ENCODE peak calls at places on chromosome 22, in seven cellular contexts. One of them, this sample, is unnamed.

GRCh38 chr22:28027453-28028448 is 108.7 kb upstream of the PITPNB start:
- DNase-seq in astrocyte: no peak
- DNase-seq in left lung: peak; percentile 11
- DNase-seq in A549: no peak
- DNase-seq in colonic mucosa: peak; percentile 18
- DNase-seq in heart right ventricle: no peak
- DNase-seq in effector memory CD4-positive, alpha-beta T cell: no peak
- DNase-seq in this sample: no peak

GRCh38 chr22:28977481-28977971 is 84.1 kb downstream of the C22orf31 start:
- DNase-seq in colonic mucosa: no peak
- DNase-seq in heart right ventricle: no peak
- DNase-seq in A549: peak; percentile 17
- DNase-seq in effector memory CD4-positive, alpha-beta T cell: no peak
- DNase-seq in astrocyte: peak; percentile 51
- DNase-seq in left lung: no peak
- DNase-seq in this sample: no peak

GRCh38 chr22:40718250-40719204 is 39.2 kb downstream of the MCHR1 start:
- DNase-seq in colonic mucosa: no peak
- DNase-seq in left lung: no peak
- DNase-seq in A549: no peak
- DNase-seq in astrocyte: no peak
- DNase-seq in effector memory CD4-positive, alpha-beta T cell: no peak
- DNase-seq in heart right ventricle: no peak
- DNase-seq in this sample: no peak

GRCh38 chr22:35150163-35151107 is 84.5 kb downstream of the ISX start:
- DNase-seq in colonic mucosa: peak; percentile 77
- DNase-seq in heart right ventricle: peak; percentile 50
- DNase-seq in left lung: peak; percentile 45
- DNase-seq in effector memory CD4-positive, alpha-beta T cell: peak; percentile 3
- DNase-seq in A549: peak; percentile 37
- DNase-seq in astrocyte: peak; percentile 2
- DNase-seq in this sample: peak; percentile 59

GRCh38 chr22:43923191-43923590 is 414 bp upstream of the PNPLA3 start:
- DNase-seq in colonic mucosa: no peak
- DNase-seq in A549: no peak
- DNase-seq in left lung: no peak
- DNase-seq in astrocyte: no peak
- DNase-seq in effector memory CD4-positive, alpha-beta T cell: no peak
- DNase-seq in heart right ventricle: no peak
- DNase-seq in this sample: no peak

GRCh38 chr22:18071968-18072310 is 5.9 kb upstream of the PEX26 start:
- DNase-seq in left lung: no peak
- DNase-seq in A549: no peak
- DNase-seq in astrocyte: no peak
- DNase-seq in effector memory CD4-positive, alpha-beta T cell: no peak
- DNase-seq in heart right ventricle: no peak
- DNase-seq in colonic mucosa: no peak
- DNase-seq in this sample: no peak

GRCh38 chr22:44827666-44828065 is 75.3 kb downstream of the ARHGAP8 start:
- DNase-seq in astrocyte: no peak
- DNase-seq in A549: no peak
- DNase-seq in left lung: no peak
- DNase-seq in colonic mucosa: no peak
- DNase-seq in heart right ventricle: no peak
- DNase-seq in effector memory CD4-positive, alpha-beta T cell: no peak
- DNase-seq in this sample: no peak

GRCh38 chr22:20456064-20456721 is 18.6 kb upstream of the SCARF2 start:
- DNase-seq in effector memory CD4-positive, alpha-beta T cell: peak; percentile 49
- DNase-seq in astrocyte: peak; percentile 73
- DNase-seq in heart right ventricle: peak; percentile 75
- DNase-seq in A549: peak; percentile 72
- DNase-seq in left lung: peak; percentile 73
- DNase-seq in colonic mucosa: peak; percentile 62
- DNase-seq in this sample: peak; percentile 61

GRCh38 chr22:26996156-26996555 is 338.8 kb downstream of the MIAT start:
- DNase-seq in colonic mucosa: no peak
- DNase-seq in left lung: no peak
- DNase-seq in effector memory CD4-positive, alpha-beta T cell: no peak
- DNase-seq in A549: no peak
- DNase-seq in astrocyte: no peak
- DNase-seq in heart right ventricle: no peak
- DNase-seq in this sample: no peak

GRCh38 chr22:35995345-35995744 is 33.3 kb downstream of the RBFOX2 start:
- DNase-seq in effector memory CD4-positive, alpha-beta T cell: no peak
- DNase-seq in A549: no peak
- DNase-seq in left lung: no peak
- DNase-seq in heart right ventricle: no peak
- DNase-seq in astrocyte: no peak
- DNase-seq in colonic mucosa: no peak
- DNase-seq in this sample: no peak

GRCh38 chr22:27879923-27880322 is 39.1 kb downstream of the PITPNB start:
- DNase-seq in colonic mucosa: no peak
- DNase-seq in A549: peak; percentile 45
- DNase-seq in left lung: no peak
- DNase-seq in heart right ventricle: no peak
- DNase-seq in effector memory CD4-positive, alpha-beta T cell: no peak
- DNase-seq in astrocyte: peak; percentile 31
- DNase-seq in this sample: no peak

GRCh38 chr22:25775501-25775900 is 33.5 kb downstream of the MYO18B start:
- DNase-seq in astrocyte: peak; percentile 60
- DNase-seq in heart right ventricle: no peak
- DNase-seq in effector memory CD4-positive, alpha-beta T cell: no peak
- DNase-seq in A549: no peak
- DNase-seq in colonic mucosa: no peak
- DNase-seq in left lung: no peak
- DNase-seq in this sample: no peak

GRCh38 chr22:29129644-29130201 is 56.9 kb downstream of the KREMEN1 start:
- DNase-seq in effector memory CD4-positive, alpha-beta T cell: no peak
- DNase-seq in astrocyte: no peak
- DNase-seq in colonic mucosa: no peak
- DNase-seq in left lung: no peak
- DNase-seq in A549: no peak
- DNase-seq in heart right ventricle: peak; percentile 44
- DNase-seq in this sample: no peak

GRCh38 chr22:36955691-36956090 is 42.3 kb downstream of the CSF2RB start:
- DNase-seq in effector memory CD4-positive, alpha-beta T cell: no peak
- DNase-seq in heart right ventricle: no peak
- DNase-seq in left lung: no peak
- DNase-seq in astrocyte: no peak
- DNase-seq in colonic mucosa: no peak
- DNase-seq in A549: no peak
- DNase-seq in this sample: no peak

GRCh38 chr22:45671051-45671782 is 417 bp upstream of the ATXN10 start:
- DNase-seq in A549: no peak
- DNase-seq in left lung: no peak
- DNase-seq in colonic mucosa: peak; percentile 54
- DNase-seq in effector memory CD4-positive, alpha-beta T cell: no peak
- DNase-seq in astrocyte: no peak
- DNase-seq in heart right ventricle: no peak
- DNase-seq in this sample: no peak

GRCh38 chr22:22942511-22943329 is 55.1 kb downstream of the IGLL5 start:
- DNase-seq in A549: peak; percentile 65
- DNase-seq in heart right ventricle: peak; percentile 52
- DNase-seq in colonic mucosa: peak; percentile 73
- DNase-seq in effector memory CD4-positive, alpha-beta T cell: peak; percentile 37
- DNase-seq in left lung: peak; percentile 61
- DNase-seq in astrocyte: peak; percentile 14
- DNase-seq in this sample: peak; percentile 57

GRCh38 chr22:42519544-42520237 is at the start of gene RRP7A:
- DNase-seq in colonic mucosa: peak; percentile 86
- DNase-seq in A549: peak; percentile 76
- DNase-seq in left lung: peak; percentile 80
- DNase-seq in effector memory CD4-positive, alpha-beta T cell: peak; percentile 72
- DNase-seq in heart right ventricle: peak; percentile 87
- DNase-seq in astrocyte: peak; percentile 28
- DNase-seq in this sample: peak; percentile 76

DNA sequence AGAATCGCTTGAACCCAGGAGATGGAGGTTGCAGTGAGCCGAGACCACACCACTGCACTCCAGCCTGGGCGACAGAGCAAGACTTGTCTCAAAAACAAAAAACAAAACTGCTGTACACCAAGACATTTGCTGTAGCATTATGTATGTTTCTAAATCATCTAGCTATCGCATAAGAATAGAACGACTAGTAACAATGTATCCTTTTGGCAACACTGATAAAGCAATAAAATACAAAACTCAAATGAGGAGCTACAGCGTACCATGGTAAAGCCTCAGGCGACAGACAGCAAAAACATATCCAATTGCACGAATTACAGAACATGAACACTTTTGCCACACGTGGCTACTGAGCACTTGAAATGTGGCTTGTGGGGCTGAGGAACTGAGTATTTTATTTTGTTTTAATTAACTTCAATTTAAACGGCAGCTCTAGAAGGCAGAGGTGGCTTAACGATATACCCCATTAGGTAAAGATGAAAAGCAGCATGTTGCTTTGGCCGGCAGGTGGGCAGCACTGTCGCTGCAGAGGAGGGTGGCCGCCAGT is 2.3 kb downstream of the TUBGCP6 start:
- DNase-seq in A549: no peak
- DNase-seq in effector memory CD4-positive, alpha-beta T cell: no peak
- DNase-seq in astrocyte: no peak
- DNase-seq in heart right ventricle: no peak
- DNase-seq in colonic mucosa: no peak
- DNase-seq in left lung: no peak
- DNase-seq in this sample: no peak
- H3K4me1 ChIP-seq in A549: peaks cover 21% of the 10 kb centered on the region
- H3K4me1 ChIP-seq in effector memory CD4-positive, alpha-beta T cell: peaks cover 41% of the 10 kb centered on the region
- H3K4me1 ChIP-seq in astrocyte: peaks cover 28% of the 10 kb centered on the region
- H3K4me1 ChIP-seq in heart right ventricle: peaks cover 51% of the 10 kb centered on the region
- H3K4me1 ChIP-seq in colonic mucosa: peaks cover 27% of the 10 kb centered on the region
- H3K4me1 ChIP-seq in left lung: peaks cover 58% of the 10 kb centered on the region
- H3K4me1 ChIP-seq in this sample: peaks cover 52% of the 10 kb centered on the region

DNA sequence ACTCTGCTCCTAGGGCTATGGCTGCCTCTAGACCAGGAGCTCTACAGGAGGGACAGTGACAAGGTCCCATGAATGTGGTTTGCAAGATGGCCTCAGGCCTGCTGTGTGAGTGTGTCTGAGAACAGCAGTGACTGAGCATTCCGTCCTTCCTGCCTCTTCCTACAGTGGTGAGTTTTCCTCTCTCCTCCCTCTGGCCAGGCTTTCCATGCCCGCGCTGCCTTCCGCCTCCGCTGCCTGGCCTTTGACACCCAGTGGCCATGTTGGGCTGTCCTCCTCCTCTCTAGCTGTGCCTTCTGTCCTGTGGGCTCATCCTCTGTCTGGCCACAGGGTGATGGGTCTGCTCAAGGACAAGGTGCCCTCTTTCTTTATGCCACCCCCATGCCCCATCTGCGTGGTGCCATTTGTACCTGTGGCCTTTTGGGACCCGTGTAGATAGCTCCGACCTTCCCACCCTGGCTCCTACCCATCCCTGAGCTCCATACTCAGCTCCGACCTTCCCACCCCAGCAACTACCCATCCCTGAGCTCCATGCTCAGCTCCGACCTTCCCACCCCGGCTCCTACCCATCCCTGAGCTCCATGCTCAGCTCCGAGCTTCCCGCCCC is 970.4 kb downstream of the BRD1 start:
- DNase-seq in colonic mucosa: no peak
- DNase-seq in left lung: no peak
- DNase-seq in effector memory CD4-positive, alpha-beta T cell: no peak
- DNase-seq in heart right ventricle: no peak
- DNase-seq in A549: no peak
- DNase-seq in astrocyte: no peak
- DNase-seq in this sample: no peak
- H3K9me3 ChIP-seq in colonic mucosa: no peaks in the 10 kb centered on the region
- H3K9me3 ChIP-seq in left lung: no peaks in the 10 kb centered on the region
- H3K9me3 ChIP-seq in effector memory CD4-positive, alpha-beta T cell: no peaks in the 10 kb centered on the region
- H3K9me3 ChIP-seq in heart right ventricle: no peaks in the 10 kb centered on the region
- H3K9me3 ChIP-seq in A549: no peaks in the 10 kb centered on the region
- H3K9me3 ChIP-seq in astrocyte: peaks cover 12% of the 10 kb centered on the region
- H3K9me3 ChIP-seq in this sample: no peaks in the 10 kb centered on the region

GRCh38 chr22:39457047-39457545 is 284 bp downstream of the MGAT3 start:
- DNase-seq in heart right ventricle: no peak
- DNase-seq in effector memory CD4-positive, alpha-beta T cell: no peak
- DNase-seq in colonic mucosa: no peak
- DNase-seq in left lung: no peak
- DNase-seq in astrocyte: no peak
- DNase-seq in A549: no peak
- DNase-seq in this sample: no peak

GRCh38 chr22:39457546-39458442 is 982 bp downstream of the MGAT3 start:
- DNase-seq in A549: no peak
- DNase-seq in heart right ventricle: no peak
- DNase-seq in effector memory CD4-positive, alpha-beta T cell: no peak
- DNase-seq in colonic mucosa: no peak
- DNase-seq in left lung: no peak
- DNase-seq in astrocyte: no peak
- DNase-seq in this sample: no peak

GRCh38 chr22:39456262-39457046 is at the start of gene MGAT3:
- DNase-seq in colonic mucosa: no peak
- DNase-seq in astrocyte: no peak
- DNase-seq in left lung: no peak
- DNase-seq in effector memory CD4-positive, alpha-beta T cell: no peak
- DNase-seq in A549: peak; percentile 18
- DNase-seq in heart right ventricle: no peak
- DNase-seq in this sample: no peak

GRCh38 chr22:39459681-39460080 is 2.9 kb downstream of the MGAT3 start:
- DNase-seq in astrocyte: no peak
- DNase-seq in A549: no peak
- DNase-seq in heart right ventricle: no peak
- DNase-seq in left lung: no peak
- DNase-seq in colonic mucosa: no peak
- DNase-seq in effector memory CD4-positive, alpha-beta T cell: no peak
- DNase-seq in this sample: no peak

GRCh38 chr22:39458443-39459083 is 1.8 kb downstream of the MGAT3 start:
- DNase-seq in A549: no peak
- DNase-seq in heart right ventricle: no peak
- DNase-seq in left lung: no peak
- DNase-seq in effector memory CD4-positive, alpha-beta T cell: no peak
- DNase-seq in colonic mucosa: no peak
- DNase-seq in astrocyte: no peak
- DNase-seq in this sample: no peak
- H3K4me3 ChIP-seq in A549: no peak overlapping the region
- H3K4me3 ChIP-seq in heart right ventricle: peak overlapping the region; percentile 49
- H3K4me3 ChIP-seq in left lung: peak overlapping the region; percentile 37
- H3K4me3 ChIP-seq in effector memory CD4-positive, alpha-beta T cell: no peak overlapping the region
- H3K4me3 ChIP-seq in colonic mucosa: no peak overlapping the region
- H3K4me3 ChIP-seq in astrocyte: no peak overlapping the region
- H3K4me3 ChIP-seq in this sample: no peak overlapping the region

DNA sequence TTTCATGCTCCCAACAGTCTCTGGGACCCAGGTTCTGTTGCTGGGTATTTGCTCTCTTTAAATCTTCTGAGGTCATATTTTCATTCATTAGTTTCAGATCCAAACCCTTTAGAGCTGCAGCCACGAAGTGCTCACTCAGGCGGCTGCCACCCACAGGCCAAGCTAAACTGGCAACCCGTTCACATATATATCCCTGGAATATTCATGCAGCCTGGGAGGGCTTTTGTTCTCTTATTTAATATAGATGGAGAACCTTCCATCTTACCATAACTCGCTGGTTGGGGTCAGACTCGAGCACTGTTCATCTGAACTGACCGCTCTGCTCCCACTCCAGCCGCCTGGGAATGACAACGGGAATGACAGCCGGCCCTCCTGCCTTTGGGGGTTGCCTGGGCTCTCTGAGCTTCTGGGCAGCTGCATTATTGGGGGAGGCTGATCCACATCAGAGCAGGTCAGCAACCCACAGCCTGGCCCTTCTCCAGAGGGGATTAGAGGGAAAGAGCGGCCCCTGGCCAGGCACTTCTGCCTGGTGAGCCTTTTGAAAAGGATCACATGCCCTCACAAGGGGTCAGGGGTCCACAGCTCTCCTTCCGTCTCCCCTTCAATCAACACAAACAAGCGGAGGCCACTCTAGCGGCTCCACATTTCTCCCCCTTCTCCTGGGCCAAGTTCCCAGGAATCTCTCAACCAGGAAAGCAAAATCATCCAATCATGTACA is 11.9 kb downstream of the TMEM184B start:
- DNase-seq in heart right ventricle: no peak
- DNase-seq in A549: no peak
- DNase-seq in left lung: no peak
- DNase-seq in astrocyte: no peak
- DNase-seq in colonic mucosa: no peak
- DNase-seq in effector memory CD4-positive, alpha-beta T cell: no peak
- DNase-seq in this sample: no peak
- H3K4me1 ChIP-seq in heart right ventricle: peaks cover 97% of the 10 kb centered on the region
- H3K4me1 ChIP-seq in A549: peaks cover 6% of the 10 kb centered on the region
- H3K4me1 ChIP-seq in left lung: peaks cover 80% of the 10 kb centered on the region
- H3K4me1 ChIP-seq in astrocyte: peaks cover 33% of the 10 kb centered on the region
- H3K4me1 ChIP-seq in colonic mucosa: no peaks in the 10 kb centered on the region
- H3K4me1 ChIP-seq in effector memory CD4-positive, alpha-beta T cell: peaks cover 4% of the 10 kb centered on the region
- H3K4me1 ChIP-seq in this sample: no peaks in the 10 kb centered on the region